ENCODE peak calls at places on chromosomes 5 and 9, in five cellular contexts. U is sigmoid colon, Q is fibroblast of the aortic adventitia, D is ovary, A is RWPE2. H is an unnamed sample.

GRCh38 chr9:75873707-75874106 is 16.8 kb upstream of the PCSK5 start:
- DNase-seq in A (no peak), Q (no peak), D (no peak), U (no peak), H (no peak)

GRCh38 chr5:39518516-39518915 is 93.7 kb upstream of the DAB2 start:
- DNase-seq in A (no peak), U (no peak), Q (peak; percentile 98), D (no peak), H (peak; percentile 89)

GRCh38 chr9:14346826-14347407 is 33.0 kb upstream of the NFIB start:
- DNase-seq in D (no peak), A (no peak), Q (no peak), U (no peak), H (no peak)

GRCh38 chr5:136035837-136036236 is 7.0 kb downstream of the TGFBI start:
- DNase-seq in U (no peak), Q (no peak), A (peak; percentile 32), D (no peak), H (no peak)

GRCh38 chr9:130147910-130148309 is 24.3 kb upstream of the NCS1 start:
- DNase-seq in A (no peak), D (no peak), Q (no peak), U (no peak), H (no peak)

GRCh38 chr9:110979636-110980035 is 58.6 kb downstream of the LPAR1 start:
- DNase-seq in A (no peak), Q (peak; percentile 36), D (no peak), U (no peak), H (peak; percentile 60)

GRCh38 chr9:114094971-114095370 is 4.1 kb downstream of the KIF12 start:
- DNase-seq in U (peak; percentile 58), D (no peak), A (peak; percentile 40), Q (no peak), H (no peak)

GRCh38 chr9:18982246-18982589 is 50.8 kb downstream of the SAXO1 start:
- DNase-seq in D (no peak), Q (no peak), U (no peak), A (no peak), H (no peak)

GRCh38 chr9:127524373-127524772 is 73.1 kb downstream of the LRSAM1 start:
- DNase-seq in U (no peak), A (peak; percentile 62), D (no peak), Q (peak; percentile 80), H (peak; percentile 61)

GRCh38 chr5:9430306-9430705 is 115.6 kb downstream of the SEMA5A start:
- DNase-seq in U (no peak), A (no peak), Q (no peak), D (no peak), H (no peak)

GRCh38 chr5:16936150-16937022 is at the start of gene MYO10:
- DNase-seq in U (peak; percentile 86), A (peak; percentile 80), D (peak; percentile 94), Q (peak; percentile 83), H (peak; percentile 88)

GRCh38 chr5:126515337-126515736 is 79.7 kb downstream of the ALDH7A1 start:
- DNase-seq in Q (peak; percentile 57), D (no peak), A (no peak), U (no peak), H (no peak)

GRCh38 chr5:110104728-110105127 is 415.0 kb downstream of the MAN2A1 start:
- DNase-seq in U (no peak), A (no peak), D (no peak), Q (no peak), H (no peak)

GRCh38 chr5:152568101-152568500 is 163.0 kb upstream of the NMUR2 start:
- DNase-seq in A (no peak), D (no peak), Q (no peak), U (no peak), H (no peak)

GRCh38 chr9:129162497-129162896 is 15.6 kb downstream of the IER5L start:
- DNase-seq in U (no peak), D (no peak), Q (no peak), A (no peak), H (no peak)

GRCh38 chr5:81349161-81349560 is 44.8 kb downstream of the ACOT12 start:
- DNase-seq in U (no peak), Q (no peak), D (no peak), A (no peak), H (no peak)

GRCh38 chr5:93035194-93035593 is 545.8 kb downstream of the NR2F1-AS1 start:
- DNase-seq in Q (no peak), U (no peak), A (no peak), D (no peak), H (no peak)

GRCh38 chr9:21782207-21782606 is 20.2 kb upstream of the MTAP start:
- DNase-seq in U (no peak), Q (no peak), D (no peak), A (no peak), H (no peak)

GRCh38 chr9:111839387-111839786 is 44.6 kb upstream of the SHOC1 start:
- DNase-seq in U (peak; percentile 71), A (no peak), D (no peak), Q (peak; percentile 58), H (peak; percentile 75)

GRCh38 chr5:154686490-154686889 is 68.7 kb upstream of the LARP1 start:
- DNase-seq in D (no peak), A (no peak), Q (no peak), U (no peak), H (no peak)

GRCh38 chr5:140882591-140882899 is 621 bp downstream of the PCDHA13 start:
- DNase-seq in Q (no peak), D (no peak), A (no peak), U (no peak), H (no peak)

GRCh38 chr9:83966209-83966582 is 13.8 kb downstream of the HNRNPK start:
- DNase-seq in D (no peak), U (no peak), Q (no peak), A (no peak), H (no peak)

GRCh38 chr5:120538644-120539043 is 74.5 kb downstream of the PRR16 start:
- DNase-seq in A (no peak), U (no peak), Q (peak; percentile 59), D (no peak), H (peak; percentile 11)

GRCh38 chr5:30106596-30106995 is 1086.9 kb upstream of the CDH6 start:
- DNase-seq in U (no peak), Q (no peak), A (peak; percentile 37), D (no peak), H (no peak)

GRCh38 chr9:122125891-122126331 is 32.8 kb upstream of the TTLL11 start:
- DNase-seq in Q (peak; percentile 6), U (peak; percentile 65), D (no peak), A (no peak), H (peak; percentile 12)

GRCh38 chr9:122128007-122128406 is 31.6 kb downstream of the NDUFA8 start:
- DNase-seq in D (no peak), U (no peak), A (no peak), Q (no peak), H (no peak)

GRCh38 chr9:122125158-122125890 is 32.2 kb upstream of the TTLL11 start:
- DNase-seq in A (no peak), Q (peak; percentile 81), D (peak; percentile 80), U (peak; percentile 87), H (peak; percentile 83)

GRCh38 chr9:122127396-122127798 is 32.2 kb downstream of the NDUFA8 start:
- DNase-seq in U (peak; percentile 61), D (no peak), Q (no peak), A (no peak), H (no peak)

DNA sequence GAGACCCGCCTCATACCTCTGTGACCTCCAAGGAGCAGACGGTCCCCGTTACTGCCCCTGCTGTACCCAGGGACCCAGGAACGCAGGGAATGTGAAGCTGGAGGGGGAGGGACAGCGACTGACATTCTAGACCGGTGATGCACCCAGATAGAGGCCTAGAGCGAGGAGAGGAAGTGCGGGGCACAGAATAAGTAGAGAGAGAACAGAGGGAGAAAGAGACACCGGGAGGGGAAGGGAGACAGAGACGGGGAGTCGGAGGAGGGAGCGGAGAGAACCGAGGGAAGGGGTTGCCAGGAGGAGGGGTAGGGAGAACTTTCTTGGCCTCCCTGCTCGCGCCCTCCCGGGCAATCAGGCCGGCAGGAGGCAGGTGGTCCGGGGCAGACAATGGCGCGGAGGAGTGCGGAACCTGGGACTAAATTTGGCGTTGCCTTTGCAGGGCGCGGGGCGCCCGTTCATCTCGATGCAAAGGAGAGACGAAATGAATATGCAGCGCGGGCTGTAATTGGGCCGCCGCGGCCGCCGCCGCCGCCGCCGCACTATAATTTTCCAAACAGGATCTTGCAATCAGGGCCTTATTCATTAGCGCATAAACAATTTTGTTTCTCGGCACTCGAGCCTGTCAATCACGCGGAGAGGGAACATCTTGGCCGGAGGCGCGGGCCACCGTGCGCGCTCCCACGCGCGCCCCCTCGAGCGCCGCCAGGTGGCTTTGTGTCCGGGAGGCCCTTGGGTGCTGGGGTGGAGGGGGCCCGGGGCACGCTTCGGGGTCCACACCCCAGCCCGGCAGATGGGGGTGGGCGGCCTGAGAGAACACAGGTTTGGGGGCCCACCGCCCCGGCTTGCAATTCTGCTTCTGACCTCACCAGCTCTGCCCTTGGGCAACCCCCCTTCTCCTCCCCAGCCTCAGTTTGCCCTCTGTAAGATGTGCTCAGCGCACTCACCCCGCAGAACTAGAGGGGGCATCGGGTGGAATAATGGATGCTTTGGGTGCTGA is 32.9 kb downstream of the NDUFA8 start:
- DNase-seq in A (no peak), Q (peak; percentile 33), U (peak; percentile 62), D (no peak), H (peak; percentile 37)
- TF ChIP-seq CTCF in A (no peak), Q (no peak), U (no peak), D (no peak), H (no peak)

GRCh38 chr9:95045751-95046150 is 271.8 kb downstream of the FANCC start:
- DNase-seq in D (no peak), Q (no peak), A (no peak), U (no peak), H (no peak)
- TF ChIP-seq CTCF in D (no peak), Q (no peak), A (no peak), U (no peak), H (no peak)

DNA sequence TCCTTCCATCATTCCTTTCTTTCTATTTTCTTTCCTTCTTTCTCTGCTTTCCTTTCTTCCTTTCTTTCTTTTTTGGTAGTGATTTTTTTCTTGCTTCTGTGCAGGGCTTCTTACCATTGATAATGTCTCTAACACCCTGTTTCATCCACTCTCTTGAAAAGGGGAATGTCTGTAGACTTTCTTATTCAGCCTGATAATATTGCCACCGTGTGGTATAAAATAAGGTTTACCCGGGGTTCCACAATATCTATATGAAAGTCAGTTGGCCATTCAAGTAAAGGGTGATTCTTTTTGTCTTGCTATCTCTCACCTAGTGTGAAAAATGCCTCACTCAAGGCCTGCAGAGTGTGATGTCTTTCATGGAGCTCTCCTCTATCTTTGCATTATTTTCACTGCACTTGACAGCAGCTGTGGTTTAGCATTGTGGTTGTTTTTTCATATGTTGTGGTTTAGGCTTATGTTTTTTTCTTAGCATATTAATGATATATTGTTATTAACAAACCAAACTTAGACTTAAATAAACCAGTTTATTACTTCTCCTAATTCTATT is 153.9 kb downstream of the CSNK1G3 start:
- DNase-seq in Q (no peak), D (no peak), A (no peak), U (no peak), H (no peak)
- TF ChIP-seq CTCF in Q (no peak), D (no peak), A (peak; percentile 12), U (no peak), H (no peak)

DNA sequence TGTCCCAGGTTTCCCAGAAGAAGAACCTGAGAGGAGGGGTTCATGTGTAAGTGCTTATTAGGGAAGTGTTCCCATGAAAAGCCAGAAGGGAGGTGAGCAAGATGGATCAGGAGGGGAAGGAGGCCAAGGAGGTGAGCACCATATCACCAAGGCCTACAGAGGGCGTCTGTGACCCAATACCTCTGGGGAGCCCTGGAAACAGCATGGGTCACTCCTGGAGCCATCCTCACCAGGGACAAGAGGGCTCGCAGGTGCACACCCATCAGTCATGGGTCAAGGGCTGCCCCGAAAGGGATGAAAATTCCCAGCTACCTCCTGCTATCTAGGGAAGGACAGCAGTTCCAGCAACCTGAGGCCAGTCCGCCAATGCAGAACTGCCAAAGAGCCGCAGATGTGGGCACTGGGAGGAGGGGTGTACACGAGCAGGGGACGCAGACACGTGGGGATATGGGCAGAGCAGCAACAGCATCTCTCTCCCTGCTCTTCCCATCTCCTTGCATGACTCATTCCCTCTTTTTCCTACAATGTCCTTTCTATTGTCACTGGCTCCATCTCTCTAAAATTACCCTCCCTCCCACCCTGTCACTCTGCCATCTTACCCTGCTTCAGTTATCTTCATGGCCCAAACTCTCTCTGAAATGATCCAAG is 167.6 kb upstream of the FSTL4 start:
- DNase-seq in D (no peak), Q (no peak), A (no peak), U (no peak), H (no peak)
- TF ChIP-seq CTCF in D (no peak), Q (no peak), A (no peak), U (no peak), H (no peak)

H was measured in fibroblast of pulmonary artery.